ENCODE peak calls at places on chromosomes 3 and 15, in nine cellular contexts. D, K, N, X, E, T, S, W and Z are unnamed samples.

GRCh38 chr15:83698294-83698693 is 44.4 kb downstream of the ADAMTSL3 start:
- DNase-seq in D (no peak), K (peak), N (peak), X (no peak), E (peak), T (no peak), S (no peak), W (no peak), Z (no peak)

GRCh38 chr15:51649659-51650521 is 27.3 kb upstream of the DMXL2 start:
- DNase-seq in D (peak), K (peak), N (peak), X (peak), E (peak), T (peak), S (peak), W (peak), Z (peak)

GRCh38 chr15:52040167-52040900 is 21.3 kb downstream of the MAPK6 start:
- DNase-seq in D (no peak), K (no peak), N (peak), X (no peak), E (peak), T (no peak), S (peak), W (peak), Z (no peak)

GRCh38 chr3:177169936-177170722 is 27.2 kb downstream of the TBL1XR1 start:
- DNase-seq in D (no peak), K (no peak), N (no peak), X (peak), E (no peak), T (no peak), S (no peak), W (peak), Z (no peak)

GRCh38 chr15:100141304-100142080 is 200.3 kb downstream of the ADAMTS17 start:
- DNase-seq in D (no peak), K (no peak), N (no peak), X (no peak), E (no peak), T (peak), S (no peak), W (no peak), Z (no peak)

GRCh38 chr15:31279221-31280036 is 47.2 kb upstream of the KLF13 start:
- DNase-seq in D (no peak), K (no peak), N (no peak), X (no peak), E (no peak), T (peak), S (no peak), W (no peak), Z (no peak)

GRCh38 chr3:184145120-184145524 is 10.0 kb downstream of the EIF2B5 start:
- DNase-seq in D (no peak), K (peak), N (peak), X (peak), E (peak), T (peak), S (peak), W (peak), Z (peak)

GRCh38 chr3:112136959-112137693 is 4.1 kb upstream of the GCSAM start:
- DNase-seq in D (peak), K (peak), N (peak), X (peak), E (peak), T (no peak), S (peak), W (peak), Z (peak)

GRCh38 chr15:89680282-89680873 is 1.2 kb upstream of the PLIN1 start:
- DNase-seq in D (no peak), K (peak), N (peak), X (no peak), E (peak), T (no peak), S (no peak), W (no peak), Z (no peak)

GRCh38 chr3:143306419-143306818 is 186.8 kb downstream of the CHST2 start:
- DNase-seq in D (no peak), K (peak), N (peak), X (no peak), E (no peak), T (no peak), S (no peak), W (no peak), Z (no peak)

GRCh38 chr15:29132110-29132420 is 137.6 kb downstream of the NSMCE3 start:
- DNase-seq in D (no peak), K (no peak), N (no peak), X (no peak), E (no peak), T (peak), S (no peak), W (no peak), Z (no peak)

GRCh38 chr3:127458698-127459097 is 131.8 kb downstream of the TPRA1 start:
- DNase-seq in D (no peak), K (no peak), N (peak), X (peak), E (peak), T (no peak), S (peak), W (peak), Z (peak)

GRCh38 chr15:100588638-100589242 is 13.2 kb downstream of the LINS1 start:
- DNase-seq in D (no peak), K (peak), N (no peak), X (peak), E (no peak), T (no peak), S (peak), W (no peak), Z (peak)

GRCh38 chr15:88986949-88987589 is 73.9 kb upstream of the MFGE8 start:
- DNase-seq in D (no peak), K (no peak), N (peak), X (peak), E (no peak), T (no peak), S (no peak), W (no peak), Z (no peak)

GRCh38 chr3:128804017-128804816 is 75.2 kb upstream of the ACAD9 start:
- DNase-seq in D (no peak), K (no peak), N (no peak), X (peak), E (peak), T (no peak), S (peak), W (peak), Z (no peak)

GRCh38 chr15:70088887-70089691 is 8.6 kb downstream of the TLE3 start:
- DNase-seq in D (no peak), K (no peak), N (peak), X (peak), E (peak), T (no peak), S (no peak), W (no peak), Z (no peak)

GRCh38 chr3:174869448-174869847 is 10.3 kb downstream of the NAALADL2 start:
- DNase-seq in D (no peak), K (no peak), N (no peak), X (no peak), E (no peak), T (no peak), S (no peak), W (no peak), Z (no peak)

GRCh38 chr3:77467702-77468407 is 428.0 kb downstream of the ROBO2 start:
- DNase-seq in D (no peak), K (no peak), N (peak), X (no peak), E (peak), T (no peak), S (no peak), W (no peak), Z (no peak)

GRCh38 chr15:38461089-38461833 is 7.3 kb downstream of the FAM98B start:
- DNase-seq in D (no peak), K (peak), N (no peak), X (no peak), E (peak), T (no peak), S (no peak), W (no peak), Z (no peak)

GRCh38 chr3:66021731-66022131 is 17.0 kb downstream of the MAGI1 start:
- DNase-seq in D (peak), K (peak), N (peak), X (peak), E (peak), T (no peak), S (no peak), W (no peak), Z (no peak)

GRCh38 chr3:9784876-9785443 is 7.3 kb downstream of the TADA3 start:
- DNase-seq in D (no peak), K (no peak), N (no peak), X (no peak), E (no peak), T (no peak), S (no peak), W (no peak), Z (no peak)
- TF ChIP-seq EZH2phosphoT487 in D (no peak), K (no peak), N (no peak), X (no peak), E (no peak), T (no peak), S (no peak), W (no peak), Z (no peak)

GRCh38 chr3:69276884-69277283 is 109.0 kb downstream of the FRMD4B start:
- DNase-seq in D (no peak), K (peak), N (no peak), X (peak), E (peak), T (no peak), S (no peak), W (no peak), Z (no peak)

GRCh38 chr3:69271098-69271497 is 114.8 kb downstream of the FRMD4B start:
- DNase-seq in D (no peak), K (no peak), N (no peak), X (no peak), E (no peak), T (no peak), S (no peak), W (no peak), Z (no peak)

GRCh38 chr3:69272537-69272936 is 113.4 kb downstream of the FRMD4B start:
- DNase-seq in D (no peak), K (no peak), N (no peak), X (no peak), E (no peak), T (no peak), S (no peak), W (no peak), Z (no peak)

GRCh38 chr3:69273895-69274294 is 112.0 kb downstream of the FRMD4B start:
- DNase-seq in D (no peak), K (no peak), N (no peak), X (no peak), E (peak), T (no peak), S (no peak), W (no peak), Z (no peak)
- H3K4me2 ChIP-seq in D (no peak), K (no peak), N (no peak), X (no peak), E (no peak), T (no peak), S (no peak), W (no peak), Z (no peak)

GRCh38 chr3:21751891-21752290 is 881 bp upstream of the ZNF385D start:
- DNase-seq in D (no peak), K (peak), N (no peak), X (no peak), E (peak), T (no peak), S (no peak), W (no peak), Z (peak)
- TF ChIP-seq EZH2phosphoT487 in D (no peak), K (no peak), N (no peak), X (no peak), E (no peak), T (no peak), S (no peak), W (no peak), Z (no peak)

GRCh38 chr3:134251731-134252391 is 1.2 kb upstream of the RYK start:
- DNase-seq in D (no peak), K (no peak), N (peak), X (peak), E (no peak), T (peak), S (no peak), W (no peak), Z (peak)
- H3K4me2 ChIP-seq in D (no peak), K (no peak), N (peak), X (peak), E (no peak), T (no peak), S (no peak), W (no peak), Z (peak)

GRCh38 chr3:45048244-45048643 is 22.1 kb downstream of the CLEC3B start:
- DNase-seq in D (no peak), K (no peak), N (no peak), X (no peak), E (peak), T (no peak), S (no peak), W (no peak), Z (no peak)
- TF ChIP-seq EZH2phosphoT487 in D (no peak), K (no peak), N (no peak), X (no peak), E (no peak), T (no peak), S (no peak), W (no peak), Z (no peak)

GRCh38 chr3:123800352-123800682 is 83.8 kb downstream of the MYLK start:
- DNase-seq in D (no peak), K (no peak), N (no peak), X (no peak), E (peak), T (no peak), S (no peak), W (no peak), Z (peak)

GRCh38 chr3:123802007-123802630 is 82.0 kb downstream of the MYLK start:
- DNase-seq in D (no peak), K (no peak), N (no peak), X (no peak), E (no peak), T (no peak), S (no peak), W (no peak), Z (no peak)

GRCh38 chr3:123798540-123798939 is 85.6 kb downstream of the MYLK start:
- DNase-seq in D (no peak), K (no peak), N (no peak), X (no peak), E (no peak), T (no peak), S (no peak), W (no peak), Z (no peak)

GRCh38 chr3:123801474-123801873 is 82.7 kb downstream of the MYLK start:
- DNase-seq in D (no peak), K (no peak), N (no peak), X (no peak), E (no peak), T (no peak), S (no peak), W (no peak), Z (no peak)

DNA sequence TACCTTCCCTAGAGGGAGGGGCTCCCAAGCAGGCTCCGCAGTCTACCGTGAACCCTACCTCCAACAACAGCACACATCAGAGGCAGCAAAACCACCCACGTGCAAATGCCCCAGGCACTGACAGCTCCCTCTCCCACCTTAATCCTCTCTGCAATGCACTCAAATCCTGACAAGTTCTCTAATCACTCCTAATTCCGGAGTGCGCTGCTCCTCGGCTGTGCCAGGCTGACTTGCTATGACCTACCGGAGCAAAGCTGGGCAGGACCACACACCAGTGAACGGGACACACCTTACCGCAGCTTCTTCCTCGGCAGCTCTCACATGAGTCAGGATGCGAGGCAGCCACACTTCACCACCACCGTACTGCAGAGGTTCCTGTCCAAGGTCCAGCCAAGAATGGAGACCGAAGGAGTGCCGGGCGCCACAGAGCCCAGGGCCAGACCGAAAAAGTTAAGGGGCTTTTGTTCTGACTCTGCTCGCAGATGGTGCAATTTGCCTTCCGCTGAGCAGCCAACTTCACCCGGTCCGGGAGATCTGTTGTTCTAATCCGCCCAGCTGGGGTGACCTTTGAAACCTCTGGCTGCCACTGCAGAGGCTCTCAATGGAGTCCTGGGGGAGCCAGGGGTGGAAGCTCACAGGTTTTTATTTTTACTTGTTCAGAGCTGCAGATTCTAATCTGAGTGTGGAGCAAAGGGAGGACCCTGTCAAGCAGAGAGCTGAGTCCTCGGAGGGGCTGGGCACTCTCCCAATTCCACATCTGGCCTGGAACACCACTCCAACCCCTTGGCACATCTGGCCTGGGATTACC is 84.4 kb downstream of the MYLK start:
- DNase-seq in D (no peak), K (no peak), N (peak), X (no peak), E (peak), T (no peak), S (no peak), W (no peak), Z (peak)
- H3K4me2 ChIP-seq in D (no peak), K (no peak), N (peak), X (no peak), E (peak), T (no peak), S (no peak), W (no peak), Z (peak)

GRCh38 chr15:40844543-40844981 is 714 bp downstream of the SPINT1 start:
- DNase-seq in D (no peak), K (peak), N (peak), X (peak), E (peak), T (peak), S (no peak), W (peak), Z (peak)

GRCh38 chr15:40843183-40843884 is 514 bp upstream of the SPINT1 start:
- DNase-seq in D (no peak), K (no peak), N (peak), X (peak), E (no peak), T (no peak), S (no peak), W (no peak), Z (no peak)

GRCh38 chr15:40845511-40846284 is 1.9 kb downstream of the SPINT1 start:
- DNase-seq in D (no peak), K (peak), N (peak), X (peak), E (no peak), T (no peak), S (no peak), W (peak), Z (no peak)

GRCh38 chr15:40845036-40845435 is 1.2 kb downstream of the SPINT1 start:
- DNase-seq in D (no peak), K (no peak), N (peak), X (no peak), E (no peak), T (no peak), S (no peak), W (no peak), Z (no peak)

GRCh38 chr15:40843885-40844542 is at the start of gene SPINT1:
- DNase-seq in D (no peak), K (peak), N (peak), X (peak), E (peak), T (peak), S (no peak), W (peak), Z (peak)
- TF ChIP-seq EZH2phosphoT487 in D (no peak), K (no peak), N (no peak), X (no peak), E (no peak), T (no peak), S (no peak), W (no peak), Z (peak)

GRCh38 chr3:42128526-42128925 is 37.4 kb downstream of the TRAK1 start:
- DNase-seq in D (no peak), K (no peak), N (no peak), X (no peak), E (no peak), T (no peak), S (peak), W (no peak), Z (no peak)
- H3K4me2 ChIP-seq in D (no peak), K (no peak), N (no peak), X (no peak), E (no peak), T (no peak), S (peak), W (no peak), Z (no peak)